ENCODE peak calls at places on chromosomes 5 and 9, in five cellular contexts. I is H1, X is trophoblast cell, L is neuronal stem cell, U is H9. D is an unnamed sample.

GRCh38 chr5:38023353-38023752 is 183.5 kb upstream of the GDNF start:
- DNase-seq in I (no peak), X (no peak), L (no peak), U (no peak), D (no peak)

GRCh38 chr9:78613006-78613405 is 316.1 kb downstream of the PSAT1 start:
- DNase-seq in I (no peak), X (no peak), L (no peak), U (no peak), D (no peak)

GRCh38 chr9:90331826-90332575 is 310.6 kb downstream of the DIRAS2 start:
- DNase-seq in I (no peak), X (peak; percentile 74), L (no peak), U (no peak), D (peak; percentile 56)

GRCh38 chr5:154461531-154461930 is 15.7 kb downstream of the SAP30L start:
- DNase-seq in I (no peak), X (peak; percentile 22), L (no peak), U (peak; percentile 49), D (peak; percentile 85)

GRCh38 chr9:75855509-75855908 is 35.0 kb upstream of the PCSK5 start:
- DNase-seq in I (no peak), X (peak; percentile 84), L (no peak), U (no peak), D (peak; percentile 53)

GRCh38 chr9:36855443-36856315 is 178.4 kb downstream of the PAX5 start:
- DNase-seq in I (peak; percentile 76), X (peak; percentile 47), L (no peak), U (peak; percentile 86), D (peak; percentile 75)

GRCh38 chr9:89122944-89123343 is 55.7 kb downstream of the SHC3 start:
- DNase-seq in I (no peak), X (no peak), L (no peak), U (no peak), D (no peak)

GRCh38 chr5:130316971-130317421 is 412.7 kb downstream of the CHSY3 start:
- DNase-seq in I (no peak), X (no peak), L (peak; percentile 51), U (no peak), D (peak; percentile 50)

GRCh38 chr5:160511280-160511929 is 89.8 kb downstream of the PTTG1 start:
- DNase-seq in I (no peak), X (no peak), L (no peak), U (no peak), D (no peak)

GRCh38 chr5:74949976-74950375 is 83.8 kb upstream of the FAM169A start:
- DNase-seq in I (no peak), X (no peak), L (no peak), U (no peak), D (no peak)

GRCh38 chr5:1297243-1297642 is 2.4 kb upstream of the TERT start:
- DNase-seq in I (no peak), X (no peak), L (no peak), U (no peak), D (no peak)

GRCh38 chr5:147892696-147893296 is 13.5 kb downstream of the C5orf46 start:
- DNase-seq in I (no peak), X (peak; percentile 95), L (no peak), U (peak; percentile 52), D (peak; percentile 77)

GRCh38 chr5:167769846-167770420 is 521.5 kb upstream of the WWC1 start:
- DNase-seq in I (no peak), X (no peak), L (no peak), U (no peak), D (no peak)

GRCh38 chr5:151199581-151200185 is 24.2 kb downstream of the CCDC69 start:
- DNase-seq in I (no peak), X (peak; percentile 96), L (no peak), U (no peak), D (no peak)

GRCh38 chr5:161507591-161507990 is 38.9 kb downstream of the GABRB2 start:
- DNase-seq in I (no peak), X (no peak), L (no peak), U (no peak), D (no peak)

GRCh38 chr5:150644496-150644895 is 4.0 kb downstream of the SYNPO start:
- DNase-seq in I (no peak), X (peak; percentile 10), L (no peak), U (no peak), D (no peak)

GRCh38 chr5:53335115-53335514 is 145.3 kb upstream of the FST start:
- DNase-seq in I (no peak), X (no peak), L (no peak), U (peak; percentile 53), D (peak; percentile 63)

GRCh38 chr9:116430849-116431248 is 256.3 kb upstream of the TRIM32 start:
- DNase-seq in I (no peak), X (no peak), L (no peak), U (no peak), D (no peak)

GRCh38 chr9:131358438-131359029 is 35.4 kb upstream of the PRRC2B start:
- DNase-seq in I (no peak), X (no peak), L (no peak), U (no peak), D (no peak)

GRCh38 chr9:5586391-5586802 is 42.5 kb upstream of the RIC1 start:
- DNase-seq in I (no peak), X (peak; percentile 93), L (no peak), U (no peak), D (no peak)

GRCh38 chr5:11047625-11048024 is 286.6 kb upstream of the DAP start:
- DNase-seq in I (no peak), X (no peak), L (no peak), U (no peak), D (no peak)

GRCh38 chr9:3455088-3455487 is 70.7 kb downstream of the RFX3 start:
- DNase-seq in I (no peak), X (no peak), L (no peak), U (no peak), D (peak; percentile 39)

GRCh38 chr9:132244582-132245455 is 83.0 kb downstream of the NTNG2 start:
- DNase-seq in I (no peak), X (no peak), L (no peak), U (peak; percentile 22), D (no peak)

GRCh38 chr5:140342287-140342686 is 4.1 kb downstream of the HBEGF start:
- DNase-seq in I (no peak), X (peak; percentile 9), L (no peak), U (no peak), D (no peak)

GRCh38 chr9:77648458-77649108 is 461 bp upstream of the GNA14 start:
- DNase-seq in I (peak; percentile 85), X (peak; percentile 32), L (peak; percentile 14), U (peak; percentile 76), D (peak; percentile 81)

GRCh38 chr9:114216081-114216480 is 60.7 kb downstream of the COL27A1 start:
- DNase-seq in I (no peak), X (no peak), L (no peak), U (no peak), D (no peak)

GRCh38 chr9:114213566-114213965 is 58.2 kb downstream of the COL27A1 start:
- DNase-seq in I (no peak), X (no peak), L (no peak), U (no peak), D (no peak)

GRCh38 chr9:114214686-114215397 is 59.5 kb downstream of the COL27A1 start:
- DNase-seq in I (no peak), X (no peak), L (no peak), U (no peak), D (no peak)

GRCh38 chr9:114212841-114213240 is 57.5 kb downstream of the COL27A1 start:
- DNase-seq in I (no peak), X (no peak), L (no peak), U (no peak), D (no peak)

GRCh38 chr9:114214181-114214580 is 58.8 kb downstream of the COL27A1 start:
- DNase-seq in I (no peak), X (no peak), L (no peak), U (no peak), D (no peak)
- H3K4ac ChIP-seq in I (no peak overlapping the region), X (no peak overlapping the region), L (no peak overlapping the region), U (no peak overlapping the region), D (no peak overlapping the region)

DNA sequence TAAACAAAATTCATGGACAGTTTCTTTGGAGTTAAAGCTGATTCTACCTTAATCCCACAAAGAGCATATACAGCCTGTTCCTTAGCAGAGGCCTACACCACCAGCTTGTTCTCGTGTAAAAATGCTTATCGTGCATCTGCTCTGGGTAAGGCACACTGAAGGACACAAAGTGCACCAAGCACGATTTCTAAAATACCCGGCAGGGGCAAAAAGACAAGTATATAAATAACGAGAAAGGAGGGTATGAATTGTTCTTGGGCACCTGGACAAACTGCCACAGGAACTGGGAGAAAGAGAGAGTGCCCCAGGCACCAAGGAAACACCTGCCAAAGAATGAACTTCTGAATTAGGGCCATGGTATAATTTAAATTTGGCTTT is 25.3 kb downstream of the NSUN2 start:
- DNase-seq in I (no peak), X (no peak), L (no peak), U (no peak), D (no peak)
- H3K79me1 ChIP-seq in I (no peaks in the 10 kb centered on the region), X (no peaks in the 10 kb centered on the region), L (peaks cover 3% of the 10 kb centered on the region), U (peaks cover 3% of the 10 kb centered on the region), D (peaks cover 18% of the 10 kb centered on the region)

GRCh38 chr9:95460627-95461164 is 56.1 kb downstream of the PTCH1 start:
- DNase-seq in I (no peak), X (no peak), L (no peak), U (no peak), D (peak; percentile 23)

GRCh38 chr9:95463145-95464060 is 53.4 kb downstream of the PTCH1 start:
- DNase-seq in I (no peak), X (no peak), L (no peak), U (no peak), D (no peak)

GRCh38 chr9:95462419-95463121 is 54.2 kb downstream of the PTCH1 start:
- DNase-seq in I (no peak), X (no peak), L (no peak), U (peak; percentile 57), D (peak; percentile 93)

GRCh38 chr9:95459867-95460626 is 56.7 kb downstream of the PTCH1 start:
- DNase-seq in I (no peak), X (no peak), L (no peak), U (no peak), D (no peak)

GRCh38 chr9:95461448-95462381 is 55.1 kb downstream of the PTCH1 start:
- DNase-seq in I (no peak), X (no peak), L (no peak), U (no peak), D (no peak)
- H3K4ac ChIP-seq in I (no peak overlapping the region), X (no peak overlapping the region), L (no peak overlapping the region), U (no peak overlapping the region), D (no peak overlapping the region)

GRCh38 chr5:14700478-14701436 is 36.2 kb downstream of the OTULIN start:
- DNase-seq in I (no peak), X (no peak), L (no peak), U (no peak), D (no peak)

GRCh38 chr5:14699159-14699558 is 34.6 kb downstream of the OTULIN start:
- DNase-seq in I (no peak), X (no peak), L (no peak), U (no peak), D (no peak)

GRCh38 chr5:14699807-14700400 is 35.4 kb downstream of the OTULIN start:
- DNase-seq in I (no peak), X (peak; percentile 90), L (no peak), U (no peak), D (no peak)

GRCh38 chr5:14702238-14702839 is 37.8 kb downstream of the OTULIN start:
- DNase-seq in I (no peak), X (no peak), L (no peak), U (no peak), D (no peak)

DNA sequence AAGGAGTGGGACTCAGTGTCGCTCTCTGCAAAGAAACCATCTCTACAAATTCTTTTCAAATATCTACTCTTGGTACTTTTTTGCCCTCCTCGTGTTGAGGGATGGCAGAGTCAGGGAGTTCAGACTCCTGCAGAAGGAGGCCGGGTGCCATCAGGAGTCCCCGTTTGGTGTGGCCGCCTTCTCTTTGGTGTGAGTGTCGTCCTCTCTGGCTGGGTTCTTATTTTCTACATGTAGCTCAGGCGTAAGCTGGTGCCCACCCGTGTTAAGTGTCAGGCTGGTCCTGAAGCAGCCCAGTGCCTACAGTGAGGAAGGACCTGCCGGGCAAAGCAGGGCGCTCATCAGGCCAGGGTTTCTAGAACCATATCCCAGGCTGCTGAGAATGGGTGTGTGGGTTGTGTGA is 37.0 kb downstream of the OTULIN start:
- DNase-seq in I (no peak), X (no peak), L (no peak), U (no peak), D (no peak)
- H3K79me1 ChIP-seq in I (no peaks in the 10 kb centered on the region), X (no peaks in the 10 kb centered on the region), L (peaks cover 3% of the 10 kb centered on the region), U (no peaks in the 10 kb centered on the region), D (no peaks in the 10 kb centered on the region)

D was measured in mesendoderm.